ENCODE peak calls at places on chromosomes 4 and X, in four cellular contexts. R is SK-N-SH, M is HCT116, I is HepG2. N is an unnamed sample.
A peak's percentile ranks its signal among the peaks of the same experiment; 100 is the strongest.

GRCh38 chrX:11261260-11261659 is 32.0 kb upstream of the AMELX start:
- DNase-seq in M (no peak), R (no peak), I (no peak), N (no peak)

GRCh38 chr4:7417639-7418038 is 17.1 kb downstream of the PSAPL1 start:
- DNase-seq in R (peak; percentile 4), M (no peak), I (no peak), N (no peak)

GRCh38 chr4:47270226-47270888 is 193.1 kb downstream of the COMMD8 start:
- DNase-seq in R (no peak), I (no peak), M (no peak), N (no peak)

GRCh38 chrX:68930576-68931317 is 101.9 kb downstream of the EFNB1 start:
- DNase-seq in I (no peak), M (no peak), R (no peak), N (no peak)

GRCh38 chrX:112866175-112866574 is 25.5 kb upstream of the AMOT start:
- DNase-seq in R (no peak), M (no peak), I (no peak), N (no peak)

GRCh38 chrX:130100180-130100579 is 10.1 kb downstream of the ELF4 start:
- DNase-seq in I (no peak), M (no peak), R (no peak), N (no peak)

GRCh38 chr4:65508169-65508568 is 162.1 kb downstream of the EPHA5 start:
- DNase-seq in I (no peak), M (no peak), R (no peak), N (no peak)

GRCh38 chrX:71159335-71159734 is 14.7 kb downstream of the NLGN3 start:
- DNase-seq in I (no peak), R (no peak), M (no peak), N (no peak)

GRCh38 chrX:10360121-10360520 is 203.3 kb downstream of the CLCN4 start:
- DNase-seq in I (no peak), R (peak; percentile 39), M (no peak), N (no peak)

GRCh38 chrX:20459410-20460350 is 193.0 kb upstream of the RPS6KA3 start:
- DNase-seq in M (no peak), I (no peak), R (no peak), N (no peak)

GRCh38 chrX:78934866-78935265 is 10.3 kb upstream of the P2RY10 start:
- DNase-seq in R (no peak), M (no peak), I (no peak), N (no peak)

GRCh38 chrX:40867352-40867751 is 132.0 kb upstream of the MED14 start:
- DNase-seq in M (peak; percentile 8), I (peak; percentile 57), R (no peak), N (no peak)

GRCh38 chrX:44036336-44036735 is 63.1 kb upstream of the NDP start:
- DNase-seq in R (no peak), M (no peak), I (no peak), N (peak; percentile 38)

GRCh38 chr4:13484749-13485345 is 707 bp upstream of the RAB28 start:
- DNase-seq in R (no peak), I (peak; percentile 7), M (peak; percentile 16), N (no peak)

GRCh38 chr4:76476606-76477005 is 41.6 kb downstream of the SHROOM3 start:
- DNase-seq in R (no peak), M (no peak), I (no peak), N (no peak)

DNA sequence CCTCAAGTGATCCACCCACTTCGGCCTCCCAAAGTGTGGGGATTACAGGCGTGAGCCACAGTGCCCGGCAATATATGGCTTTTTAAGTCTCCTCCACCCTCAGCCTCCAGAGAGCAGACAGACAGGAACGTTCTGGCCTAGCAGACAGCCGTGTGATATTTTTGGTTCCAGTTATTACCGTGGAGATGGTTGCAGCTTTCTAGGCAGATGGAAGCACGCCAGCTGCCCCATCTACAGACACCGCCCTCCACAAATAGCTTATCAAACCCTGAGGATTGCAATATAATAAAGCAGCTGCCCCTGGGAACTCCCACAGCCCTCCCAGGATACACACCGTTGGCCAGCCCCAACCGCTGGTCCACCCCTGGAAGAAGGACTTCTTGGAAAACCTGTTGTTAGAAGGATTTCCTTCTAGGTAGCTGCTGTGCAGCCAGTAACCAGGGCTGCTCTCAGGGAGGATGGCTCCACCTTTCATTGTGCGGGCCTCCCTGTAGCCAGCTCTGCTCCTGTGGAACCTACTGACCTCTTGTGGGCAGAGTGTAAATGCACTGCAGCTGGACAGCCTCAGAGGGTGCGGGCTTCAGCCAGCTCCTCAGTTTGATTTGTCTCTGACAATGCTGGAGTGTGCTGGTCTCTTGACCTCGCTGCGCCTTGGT is 44.0 kb downstream of the SLC25A5 start:
- DNase-seq in I (peak; percentile 75), R (peak; percentile 80), M (peak; percentile 48), N (peak; percentile 77)
- TF ChIP-seq JUND in I (no peak), R (no peak), M (no peak), N (no peak)

DNA sequence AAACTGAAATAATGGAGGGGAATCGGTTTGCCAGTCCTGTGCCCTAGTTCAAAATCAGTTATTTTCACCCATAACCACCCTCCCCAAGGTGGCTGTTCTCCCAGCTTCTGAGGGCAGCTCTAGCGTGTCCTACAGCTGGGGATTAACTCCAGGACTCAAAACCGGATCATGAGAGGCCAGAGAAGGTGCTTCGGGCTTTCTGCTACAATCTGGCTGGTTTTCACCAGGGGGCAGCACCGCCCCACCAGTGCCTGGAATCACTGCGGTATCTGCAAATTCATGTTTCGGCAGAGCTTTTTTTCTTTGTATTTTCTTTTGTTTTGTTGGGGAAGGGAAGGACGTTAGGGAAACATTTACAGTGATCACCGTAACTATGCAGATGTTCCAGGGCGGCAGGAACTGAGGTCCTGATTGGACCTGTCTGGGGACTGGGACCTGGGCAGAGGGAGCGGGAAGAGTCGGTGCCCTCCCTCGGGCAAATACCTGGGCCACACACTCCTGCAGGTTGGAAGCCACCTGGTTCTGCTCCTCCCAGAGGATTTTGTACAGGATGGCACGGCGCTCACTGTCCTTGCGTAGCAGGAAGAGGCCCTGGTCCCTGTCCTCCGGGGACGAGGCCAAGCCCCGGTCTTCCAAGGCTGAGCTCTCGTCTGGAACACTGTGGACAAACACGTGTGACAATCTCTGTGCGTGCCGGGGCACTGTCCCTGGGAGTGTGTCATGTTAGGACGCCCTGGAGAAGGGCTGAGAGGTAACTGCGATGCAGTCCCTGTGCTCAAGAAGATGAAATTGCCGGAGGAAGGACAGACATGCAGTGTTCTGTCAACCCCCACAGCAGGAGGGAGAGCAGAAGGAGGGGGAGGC is 28.7 kb downstream of the PDHA1 start:
- DNase-seq in M (peak; percentile 15), R (peak; percentile 79), I (peak; percentile 32), N (peak; percentile 74)
- TF ChIP-seq JUND in M (no peak), R (no peak), I (no peak), N (no peak)

GRCh38 chr4:113330200-113330599 is 280.7 kb downstream of the ANK2 start:
- DNase-seq in I (no peak), M (no peak), R (no peak), N (no peak)

GRCh38 chr4:113331811-113332210 is 282.4 kb downstream of the ANK2 start:
- DNase-seq in M (no peak), I (no peak), R (no peak), N (no peak)

GRCh38 chr4:113327513-113327912 is 278.1 kb downstream of the ANK2 start:
- DNase-seq in M (no peak), I (no peak), R (no peak), N (peak; percentile 1)

GRCh38 chr4:113328514-113328913 is 279.1 kb downstream of the ANK2 start:
- DNase-seq in R (peak; percentile 28), I (peak; percentile 15), M (no peak), N (no peak)

DNA sequence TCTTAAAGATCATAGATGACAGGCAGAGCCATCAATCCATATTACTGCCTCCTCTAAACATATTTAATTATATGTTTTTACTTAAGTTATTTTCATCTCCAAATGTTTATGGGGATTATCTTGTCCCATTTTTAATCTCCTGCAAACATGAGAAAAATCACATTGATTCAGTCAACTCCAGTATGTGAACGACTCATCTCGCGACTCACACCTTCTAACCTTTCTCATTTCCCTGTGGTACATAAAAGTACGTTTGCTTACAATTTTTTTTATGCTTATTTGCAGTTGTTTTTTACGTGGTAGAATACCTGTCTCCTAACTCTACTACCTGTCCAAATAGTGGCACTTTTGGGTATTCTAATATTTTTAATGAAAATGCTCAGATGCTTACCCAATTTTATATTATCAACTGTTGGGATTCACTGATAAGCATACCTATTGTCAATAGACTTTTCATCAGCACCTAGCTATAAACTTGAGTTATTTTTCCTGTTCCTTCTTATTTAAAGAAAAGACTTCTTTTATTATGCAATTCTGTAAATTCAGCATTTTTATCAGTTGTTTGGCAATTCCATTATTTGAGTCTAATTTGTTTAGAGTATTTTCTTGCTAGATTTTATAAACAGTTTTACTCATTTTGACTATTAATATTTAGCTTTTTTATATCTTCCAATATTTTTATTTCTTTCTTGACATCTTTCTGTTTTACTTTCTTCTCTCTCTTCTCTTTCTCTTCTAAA is 276.6 kb downstream of the ANK2 start:
- DNase-seq in R (no peak), I (no peak), M (no peak), N (no peak)
- TF ChIP-seq JUND in R (no peak), I (no peak), M (peak; percentile 45), N (no peak)

GRCh38 chr4:183348136-183348535 is 25.9 kb upstream of the CLDN24 start:
- DNase-seq in I (no peak), R (no peak), M (no peak), N (no peak)

GRCh38 chr4:183345261-183345660 is 23.0 kb upstream of the CLDN24 start:
- DNase-seq in I (no peak), M (no peak), R (no peak), N (no peak)

GRCh38 chr4:183348706-183349659 is 26.8 kb upstream of the CLDN24 start:
- DNase-seq in M (no peak), I (no peak), R (no peak), N (no peak)

GRCh38 chr4:183349673-183350072 is 27.4 kb upstream of the CLDN24 start:
- DNase-seq in R (no peak), I (no peak), M (no peak), N (no peak)

GRCh38 chr4:183347586-183347985 is 25.4 kb upstream of the CLDN24 start:
- DNase-seq in M (no peak), R (no peak), I (no peak), N (no peak)
- TF ChIP-seq JUND in M (no peak), R (no peak), I (no peak), N (no peak)

DNA sequence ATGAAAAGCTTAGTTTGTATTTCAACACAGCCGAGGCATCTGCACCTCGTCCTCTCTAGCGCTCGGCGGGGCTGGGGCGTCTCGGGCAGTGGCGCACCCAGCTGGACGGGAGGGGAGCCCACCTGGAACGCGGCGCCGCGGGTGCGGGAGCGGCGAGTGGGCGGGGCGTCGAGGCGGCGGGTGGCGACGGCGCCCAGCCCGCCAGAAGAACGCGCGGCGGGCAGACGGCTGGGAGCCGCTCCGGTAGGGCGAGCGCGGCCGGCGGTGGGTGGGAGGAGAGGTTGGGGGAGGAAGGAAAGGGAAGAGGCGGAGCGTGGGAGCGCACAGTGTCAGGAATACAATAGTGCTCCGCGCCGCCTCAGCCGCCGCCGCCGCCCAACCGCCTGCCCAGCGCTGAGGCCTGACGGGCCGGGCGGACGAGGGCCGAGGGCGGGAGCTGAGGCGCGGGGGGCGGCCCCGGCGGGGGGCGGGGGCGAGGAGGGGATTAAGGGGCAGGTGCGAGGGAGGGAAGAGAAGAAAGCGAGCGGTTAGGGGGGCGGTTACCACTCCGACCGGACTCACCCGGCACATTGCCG is at the start of gene JADE3:
- DNase-seq in M (peak; percentile 29), R (peak; percentile 87), I (peak; percentile 55), N (peak; percentile 84)
- TF ChIP-seq JUND in M (no peak), R (no peak), I (no peak), N (no peak)

GRCh38 chr4:87657525-87657924 is 7.4 kb downstream of the DMP1 start:
- DNase-seq in I (no peak), M (peak; percentile 51), R (no peak), N (no peak)
- TF ChIP-seq JUND in I (no peak), M (peak; percentile 86), R (peak; percentile 45), N (no peak)

GRCh38 chr4:182062936-182063335 is 180.3 kb upstream of the TENM3 start:
- DNase-seq in I (no peak), M (no peak), R (no peak), N (no peak)
- TF ChIP-seq JUND in I (no peak), M (no peak), R (peak; percentile 79), N (no peak)

N was measured in T47D.